ENCODE peak calls at places on chromosomes 7 and 10, in eight cellular contexts. B, J, E, M, O, W, T and G are unnamed samples.

GRCh38 chr10:49187044-49187484 is 1.1 kb downstream of the TMEM273 start:
- DNase-seq in B (no peak), J (peak; percentile 4), E (no peak), O (no peak), M (no peak), W (no peak), T (no peak), G (no peak)

GRCh38 chr10:74641659-74642058 is 184.7 kb upstream of the KAT6B start:
- DNase-seq in E (no peak), O (no peak), B (no peak), J (no peak), T (no peak), M (no peak), W (no peak), G (no peak)

GRCh38 chr7:151009340-151010001 is 14.8 kb downstream of the ATG9B start:
- DNase-seq in W (no peak), B (no peak), J (no peak), E (no peak), O (no peak), M (no peak), T (no peak), G (no peak)

GRCh38 chr10:17709492-17709891 is 42.5 kb upstream of the TMEM236 start:
- DNase-seq in O (no peak), B (no peak), M (no peak), E (no peak), J (no peak), T (no peak), W (no peak), G (no peak)

GRCh38 chr7:43470110-43470509 is 112.8 kb upstream of the STK17A start:
- DNase-seq in B (no peak), W (no peak), M (no peak), T (no peak), O (no peak), E (no peak), J (no peak), G (no peak)

GRCh38 chr10:126252884-126253612 is 135.2 kb downstream of the ADAM12 start:
- DNase-seq in B (peak; percentile 70), J (no peak), W (no peak), E (no peak), M (no peak), O (no peak), T (no peak), G (peak; percentile 93)

GRCh38 chr7:44112997-44113763 is 9.0 kb downstream of the AEBP1 start:
- DNase-seq in J (no peak), T (no peak), M (no peak), E (no peak), B (no peak), W (no peak), O (no peak), G (no peak)

GRCh38 chr7:130189281-130189782 is 15.9 kb downstream of the TMEM209 start:
- DNase-seq in W (no peak), E (no peak), B (no peak), O (no peak), M (no peak), T (no peak), J (no peak), G (no peak)

GRCh38 chr7:116710764-116711452 is 38.9 kb downstream of the MET start:
- DNase-seq in O (no peak), J (no peak), B (peak; percentile 68), W (no peak), E (no peak), M (no peak), T (peak; percentile 74), G (no peak)

GRCh38 chr7:116271980-116272886 is 61.9 kb downstream of the TES start:
- DNase-seq in W (peak; percentile 90), E (no peak), J (peak; percentile 83), M (no peak), B (peak; percentile 95), O (no peak), T (peak; percentile 8), G (peak; percentile 93)

GRCh38 chr7:105876091-105876963 is at the start of gene ATXN7L1:
- DNase-seq in B (peak; percentile 96), W (peak; percentile 98), J (peak; percentile 93), M (peak; percentile 67), O (peak; percentile 96), E (peak; percentile 98), T (peak; percentile 96), G (peak; percentile 94)
- TF ChIP-seq CTCF in B (peak; percentile 39), W (no peak), J (peak; percentile 79), M (peak; percentile 86), O (peak; percentile 85), E (peak; percentile 49), T (peak; percentile 27), G (peak; percentile 34)

DNA sequence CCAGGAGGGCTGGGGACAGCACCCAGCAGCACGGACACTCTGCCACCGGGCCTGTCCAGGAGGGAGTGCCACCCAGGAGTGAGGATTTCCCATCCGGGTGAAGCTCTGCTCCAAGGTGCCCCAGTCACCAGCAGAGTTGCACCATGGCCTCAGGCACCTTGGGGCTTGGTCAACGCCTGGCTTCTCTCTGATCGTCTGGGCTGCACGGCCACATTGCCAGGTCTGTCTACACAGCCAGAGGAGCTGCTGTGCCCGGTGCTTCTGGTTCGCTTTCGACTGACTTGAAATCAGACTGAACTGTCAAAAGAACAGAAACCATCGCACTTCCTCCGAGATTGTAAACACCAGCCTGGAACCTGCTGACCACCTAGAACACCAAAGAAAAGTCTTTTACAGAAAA is 12.0 kb downstream of the SHH start:
- DNase-seq in B (no peak), M (no peak), T (no peak), W (no peak), E (no peak), J (no peak), O (no peak), G (no peak)
- H3K27me3 ChIP-seq in B (peaks cover 9% of the 10 kb centered on the region), M (no peaks in the 10 kb centered on the region), T (no peaks in the 10 kb centered on the region), W (peaks cover 72% of the 10 kb centered on the region), E (peaks cover 100% of the 10 kb centered on the region), J (peaks cover 53% of the 10 kb centered on the region), O (peaks cover 91% of the 10 kb centered on the region), G (peaks cover 43% of the 10 kb centered on the region)

DNA sequence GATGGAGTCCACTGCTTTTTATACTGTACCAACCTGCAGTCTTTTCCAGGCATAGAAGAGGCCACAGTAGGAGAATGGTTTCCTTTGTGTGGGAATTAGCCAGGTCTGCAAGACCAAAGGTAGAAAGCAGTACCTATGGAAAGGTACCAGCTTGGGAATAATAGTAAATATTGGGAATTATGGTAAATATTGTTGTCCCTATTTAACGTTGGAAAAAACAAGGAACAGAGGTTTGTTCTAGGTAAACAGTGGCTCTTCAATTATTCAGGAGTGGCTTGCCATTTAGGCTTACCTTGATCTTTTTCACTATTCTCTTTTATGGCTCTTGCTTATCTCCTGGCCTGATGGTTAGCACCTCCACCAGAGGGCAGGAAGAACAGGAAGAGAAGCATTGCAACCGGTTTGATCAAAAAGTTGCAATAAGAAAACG is 43.9 kb upstream of the GSAP start:
- DNase-seq in B (no peak), M (no peak), W (no peak), J (no peak), O (no peak), E (no peak), T (no peak), G (no peak)
- TF ChIP-seq CTCF in B (peak; percentile 45), M (peak; percentile 49), W (no peak), J (no peak), O (no peak), E (no peak), T (peak; percentile 21), G (no peak)

DNA sequence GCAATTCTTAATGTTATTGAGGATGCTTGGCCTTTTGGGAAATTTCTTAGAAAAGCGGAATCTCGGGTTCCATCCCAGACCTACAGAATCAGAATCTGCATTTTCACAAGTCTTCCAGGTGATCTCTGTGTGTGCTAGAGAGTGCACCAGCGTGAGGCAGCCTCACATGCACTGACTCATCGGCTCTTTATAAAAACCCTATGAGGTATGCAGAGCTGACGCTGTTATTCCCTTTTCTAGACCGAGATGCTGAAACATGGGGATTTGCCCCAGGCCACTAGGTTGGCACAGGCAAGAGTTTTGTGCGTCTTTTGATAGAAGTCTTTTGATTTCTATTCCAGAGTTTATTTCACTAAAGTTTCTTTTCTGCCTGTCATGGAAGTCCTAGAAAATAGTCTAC is 61.2 kb downstream of the CDCA7L start:
- DNase-seq in T (no peak), O (no peak), M (no peak), E (no peak), J (no peak), B (peak; percentile 55), W (no peak), G (no peak)
- H3K27me3 ChIP-seq in T (no peaks in the 10 kb centered on the region), O (no peaks in the 10 kb centered on the region), M (no peaks in the 10 kb centered on the region), E (no peaks in the 10 kb centered on the region), J (no peaks in the 10 kb centered on the region), B (no peaks in the 10 kb centered on the region), W (no peaks in the 10 kb centered on the region), G (no peaks in the 10 kb centered on the region)

GRCh38 chr7:73618538-73618937 is 5.8 kb downstream of the MLXIPL start:
- DNase-seq in J (no peak), T (peak; percentile 49), M (no peak), E (no peak), W (no peak), B (no peak), O (no peak), G (no peak)

GRCh38 chr7:73611017-73611555 is 13.2 kb downstream of the MLXIPL start:
- DNase-seq in O (no peak), E (no peak), B (no peak), T (no peak), W (no peak), J (peak; percentile 88), M (no peak), G (no peak)

GRCh38 chr7:73613954-73614735 is 10.2 kb downstream of the MLXIPL start:
- DNase-seq in M (no peak), J (no peak), T (no peak), W (no peak), B (peak; percentile 56), E (no peak), O (no peak), G (no peak)

GRCh38 chr7:73612598-73613269 is 11.6 kb downstream of the MLXIPL start:
- DNase-seq in W (no peak), B (peak; percentile 58), J (peak; percentile 82), M (no peak), E (peak; percentile 40), O (no peak), T (peak; percentile 71), G (no peak)

GRCh38 chr7:73615886-73616285 is 8.4 kb downstream of the MLXIPL start:
- DNase-seq in E (peak; percentile 49), M (no peak), T (no peak), J (no peak), B (no peak), O (no peak), W (no peak), G (no peak)
- TF ChIP-seq CTCF in E (peak; percentile 16), M (no peak), T (no peak), J (no peak), B (peak; percentile 34), O (no peak), W (no peak), G (no peak)